ENCODE peak calls at places on chromosome 13, in four cellular contexts. G is foreskin keratinocyte, X is heart right ventricle, M is HCT116. H is an unnamed sample. For H3K4me1, the result is how much of the 10 kb centered on the place peaks cover.

GRCh38 chr13:86986448-86986847 is 684.7 kb upstream of the SLITRK5 start:
- DNase-seq in X (no peak), M (no peak), G (no peak), H (no peak)

GRCh38 chr13:101429733-101430132 is 13.4 kb upstream of the NALCN start:
- DNase-seq in G (peak), X (no peak), M (no peak), H (peak)

GRCh38 chr13:89628567-89628966 is 1718.9 kb upstream of the MIR17HG start:
- DNase-seq in G (no peak), M (no peak), X (no peak), H (no peak)

GRCh38 chr13:112012004-112012704 is 54.8 kb upstream of the SOX1 start:
- DNase-seq in M (no peak), X (no peak), G (no peak), H (no peak)

GRCh38 chr13:42113478-42113877 is 65.0 kb downstream of the DGKH start:
- DNase-seq in X (no peak), G (no peak), M (no peak), H (no peak)

GRCh38 chr13:107373551-107373950 is 805.6 kb upstream of the ARGLU1 start:
- DNase-seq in X (no peak), G (no peak), M (no peak), H (peak)

GRCh38 chr13:41311607-41312500 is 787 bp downstream of the NAA16 start:
- DNase-seq in G (no peak), X (peak), M (no peak), H (peak)

GRCh38 chr13:44141725-44142539 is 231.7 kb upstream of the SERP2 start:
- DNase-seq in X (peak), M (peak), G (peak), H (peak)

GRCh38 chr13:97422118-97423054 is 11.6 kb upstream of the RAP2A start:
- DNase-seq in G (no peak), M (no peak), X (no peak), H (no peak)

GRCh38 chr13:45882626-45883025 is 31.1 kb upstream of the SIAH3 start:
- DNase-seq in M (no peak), G (no peak), X (no peak), H (no peak)

GRCh38 chr13:44713793-44714469 is 137.8 kb upstream of the TSC22D1 start:
- DNase-seq in M (peak), X (no peak), G (peak), H (peak)

GRCh38 chr13:112060899-112061366 is 6.0 kb upstream of the SOX1 start:
- DNase-seq in G (no peak), X (no peak), M (no peak), H (no peak)

GRCh38 chr13:112828082-112828699 is 138.4 kb downstream of the ATP11A start:
- DNase-seq in G (no peak), X (no peak), M (no peak), H (no peak)

GRCh38 chr13:112172017-112172416 is 105.1 kb downstream of the SOX1 start:
- DNase-seq in X (no peak), G (no peak), M (no peak), H (no peak)

GRCh38 chr13:69545500-69546025 is 562.1 kb upstream of the ATXN8OS start:
- DNase-seq in M (no peak), G (no peak), X (no peak), H (no peak)

GRCh38 chr13:51158365-51158764 is 47.3 kb upstream of the C13orf42 start:
- DNase-seq in M (no peak), G (no peak), X (no peak), H (no peak)
- H3K4me1 ChIP-seq in M (under half), G (under half), X (under half), H (under half)

GRCh38 chr13:30362869-30363268 is 55.5 kb upstream of the KATNAL1 start:
- DNase-seq in G (no peak), M (no peak), X (no peak), H (no peak)
- H3K27ac ChIP-seq in G (no peak), M (no peak), X (peak), H (no peak)

GRCh38 chr13:98525852-98526512 is 50.9 kb downstream of the STK24 start:
- DNase-seq in G (no peak), X (no peak), M (no peak), H (no peak)
- H3K4me1 ChIP-seq in G (under half), X (half or more), M (under half), H (under half)

GRCh38 chr13:27965740-27966640 is 3.1 kb downstream of the CDX2 start:
- DNase-seq in M (no peak), G (no peak), X (no peak), H (no peak)

GRCh38 chr13:27962982-27963381 is 6.1 kb downstream of the CDX2 start:
- DNase-seq in X (no peak), M (no peak), G (no peak), H (no peak)

GRCh38 chr13:27966641-27967202 is 2.4 kb downstream of the CDX2 start:
- DNase-seq in M (no peak), G (no peak), X (no peak), H (no peak)

GRCh38 chr13:27965343-27965739 is 3.8 kb downstream of the CDX2 start:
- DNase-seq in X (no peak), M (no peak), G (no peak), H (no peak)

GRCh38 chr13:27964741-27965323 is 4.3 kb downstream of the CDX2 start:
- DNase-seq in G (no peak), X (no peak), M (no peak), H (no peak)
- H3K27ac ChIP-seq in G (no peak), X (no peak), M (no peak), H (no peak)

GRCh38 chr13:59413121-59413520 is 750.6 kb downstream of the DIAPH3 start:
- DNase-seq in M (no peak), G (no peak), X (no peak), H (no peak)
- H3K4me1 ChIP-seq in M (under half), G (under half), X (under half), H (under half)

GRCh38 chr13:40189426-40189825 is 477.0 kb downstream of the FOXO1 start:
- DNase-seq in G (no peak), M (no peak), X (no peak), H (no peak)
- H3K27ac ChIP-seq in G (no peak), M (no peak), X (peak), H (no peak)

GRCh38 chr13:50072676-50073075 is 57.4 kb downstream of the KCNRG start:
- DNase-seq in M (no peak), X (no peak), G (no peak), H (no peak)

GRCh38 chr13:50071399-50071798 is 56.2 kb downstream of the KCNRG start:
- DNase-seq in X (no peak), M (no peak), G (no peak), H (no peak)

GRCh38 chr13:50074843-50075242 is 59.6 kb downstream of the KCNRG start:
- DNase-seq in M (no peak), X (no peak), G (no peak), H (no peak)

GRCh38 chr13:50075619-50076097 is 60.4 kb downstream of the KCNRG start:
- DNase-seq in X (no peak), G (no peak), M (no peak), H (peak)

DNA sequence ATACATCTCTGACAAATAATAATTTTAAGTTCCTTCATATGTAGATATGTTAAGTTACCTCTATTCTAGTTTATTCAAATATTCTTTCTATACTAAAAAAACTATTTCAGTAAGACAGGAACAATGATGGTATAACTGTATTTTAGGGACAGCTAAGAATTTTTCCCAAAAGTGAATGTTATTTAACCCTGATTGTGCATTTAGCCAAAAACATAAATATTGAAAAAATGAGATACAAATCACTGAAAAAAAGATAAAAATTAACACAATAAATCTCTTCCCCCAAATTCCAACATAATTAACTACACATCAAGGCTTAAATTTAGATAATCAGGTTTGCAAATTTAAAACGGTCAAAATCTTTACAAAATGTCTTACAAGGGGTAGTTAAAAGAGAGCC is 58.1 kb downstream of the KCNRG start:
- DNase-seq in X (no peak), M (no peak), G (no peak), H (no peak)
- H3K4me1 ChIP-seq in X (under half), M (under half), G (under half), H (under half)

DNA sequence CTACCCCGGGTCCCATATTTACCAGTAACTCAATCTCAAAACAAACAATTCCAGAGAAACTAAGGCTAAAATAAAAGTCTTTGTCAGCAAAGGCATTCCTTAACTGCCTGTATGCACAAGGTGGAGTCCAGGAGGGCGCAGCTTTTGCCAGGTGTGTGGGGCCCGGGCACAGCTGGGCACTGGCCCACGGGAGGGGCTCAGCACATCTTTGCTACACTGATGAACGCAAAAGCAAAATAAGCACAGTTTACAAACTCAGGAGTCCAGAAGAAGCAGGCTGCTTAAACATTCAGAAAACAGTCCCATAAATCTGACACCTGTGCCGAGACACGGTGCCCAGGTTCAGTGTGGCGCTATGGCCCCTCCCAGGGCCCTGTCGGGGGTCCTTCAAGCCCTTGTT is 70.8 kb downstream of the SLC7A1 start:
- DNase-seq in M (no peak), G (no peak), X (no peak), H (no peak)
- H3K27ac ChIP-seq in M (no peak), G (no peak), X (peak), H (no peak)

H was measured in mammary epithelial cell.